ENCODE peak calls at places on chromosomes 7 and 10, in nine cellular contexts. M is GM23248; T is CD8-positive, alpha-beta T cell; J is spleen; B is adrenal gland; W is colonic mucosa; L is ascending aorta; U is left ventricle myocardium inferior; O is heart left ventricle. D is an unnamed sample. For H3K4me1, the result is how much of the 10 kb centered on the place peaks cover.

GRCh38 chr10:86486856-86487255 is 34.7 kb downstream of the WAPL start:
- DNase-seq in M (no peak), T (no peak), J (no peak), B (no peak), W (no peak), L (no peak), U (no peak), O (no peak), D (no peak)

GRCh38 chr7:52352019-52352418 is 683.4 kb upstream of the POM121L12 start:
- DNase-seq in M (no peak), T (no peak), J (no peak), B (no peak), W (no peak), L (no peak), U (no peak), O (no peak), D (no peak)

GRCh38 chr7:6556196-6556595 is 4.9 kb upstream of the GRID2IP start:
- DNase-seq in M (no peak), T (no peak), J (no peak), B (no peak), W (no peak), L (no peak), U (no peak), O (no peak), D (no peak)

GRCh38 chr10:75108684-75109458 is 2.6 kb upstream of the SAMD8 start:
- DNase-seq in M (peak), T (no peak), J (no peak), B (peak), W (no peak), L (no peak), U (no peak), O (peak), D (no peak)

GRCh38 chr10:61130366-61130765 is 186.4 kb upstream of the RHOBTB1 start:
- DNase-seq in M (no peak), T (no peak), J (no peak), B (no peak), W (no peak), L (no peak), U (no peak), O (no peak), D (no peak)

GRCh38 chr7:111266613-111267012 is 175.7 kb downstream of the LRRN3 start:
- DNase-seq in M (peak), T (no peak), J (no peak), B (no peak), W (no peak), L (no peak), U (no peak), O (no peak), D (no peak)

GRCh38 chr10:117718970-117719369 is 176.4 kb downstream of the EMX2 start:
- DNase-seq in M (no peak), T (no peak), J (no peak), B (no peak), W (no peak), L (no peak), U (no peak), O (no peak), D (no peak)

GRCh38 chr7:3510101-3511020 is 209.3 kb downstream of the SDK1 start:
- DNase-seq in M (no peak), T (no peak), J (no peak), B (no peak), W (no peak), L (no peak), U (no peak), O (no peak), D (no peak)

GRCh38 chr10:36349445-36350063 is 707.5 kb upstream of the FZD8 start:
- DNase-seq in M (peak), T (no peak), J (no peak), B (no peak), W (no peak), L (no peak), U (no peak), O (peak), D (no peak)

GRCh38 chr10:122567056-122567660 is 6.6 kb downstream of the DMBT1 start:
- DNase-seq in M (peak), T (no peak), J (peak), B (peak), W (no peak), L (no peak), U (no peak), O (no peak), D (no peak)

GRCh38 chr7:157263156-157263555 is 73.6 kb upstream of the DNAJB6 start:
- DNase-seq in M (no peak), T (no peak), J (no peak), B (no peak), W (no peak), L (no peak), U (no peak), O (no peak), D (no peak)

GRCh38 chr10:113897693-113898618 is 43.5 kb downstream of the NHLRC2 start:
- DNase-seq in M (no peak), T (no peak), J (no peak), B (no peak), W (no peak), L (no peak), U (peak), O (peak), D (no peak)

GRCh38 chr7:125061776-125062397 is 132.3 kb upstream of the POT1 start:
- DNase-seq in M (peak), T (no peak), J (no peak), B (no peak), W (no peak), L (no peak), U (no peak), O (no peak), D (no peak)

GRCh38 chr7:130974169-130974568 is 240.2 kb upstream of the KLF14 start:
- DNase-seq in M (no peak), T (no peak), J (no peak), B (no peak), W (no peak), L (no peak), U (no peak), O (no peak), D (no peak)

GRCh38 chr7:48350515-48350914 is 179.3 kb downstream of the ABCA13 start:
- DNase-seq in M (no peak), T (no peak), J (no peak), B (no peak), W (no peak), L (no peak), U (no peak), O (no peak), D (no peak)

GRCh38 chr7:42915356-42915755 is 3.5 kb upstream of the C7orf25 start:
- DNase-seq in M (peak), T (no peak), J (no peak), B (no peak), W (no peak), L (no peak), U (no peak), O (no peak), D (no peak)

GRCh38 chr7:4325732-4326131 is 356.4 kb upstream of the FOXK1 start:
- DNase-seq in M (no peak), T (no peak), J (no peak), B (no peak), W (no peak), L (no peak), U (no peak), O (no peak), D (peak)

GRCh38 chr10:63281967-63282366 is 148.8 kb downstream of the NRBF2 start:
- DNase-seq in M (no peak), T (no peak), J (no peak), B (no peak), W (no peak), L (no peak), U (no peak), O (no peak), D (no peak)

GRCh38 chr10:133302230-133302629 is 6.4 kb downstream of the TUBGCP2 start:
- DNase-seq in M (no peak), T (no peak), J (no peak), B (no peak), W (no peak), L (no peak), U (no peak), O (no peak), D (no peak)

GRCh38 chr10:5817322-5818047 is 4.3 kb upstream of the GDI2 start:
- DNase-seq in M (no peak), T (no peak), J (no peak), B (no peak), W (no peak), L (no peak), U (no peak), O (no peak), D (no peak)

GRCh38 chr10:51010977-51011376 is 63.3 kb upstream of the PRKG1 start:
- DNase-seq in M (peak), T (no peak), J (no peak), B (no peak), W (no peak), L (no peak), U (no peak), O (no peak), D (no peak)

GRCh38 chr10:22544325-22545068 is 169.9 kb downstream of the PIP4K2A start:
- DNase-seq in M (no peak), T (no peak), J (no peak), B (no peak), W (no peak), L (no peak), U (no peak), O (no peak), D (peak)

GRCh38 chr7:35676211-35676610 is 18.7 kb downstream of the HERPUD2 start:
- DNase-seq in M (no peak), T (no peak), J (no peak), B (no peak), W (no peak), L (no peak), U (no peak), O (no peak), D (no peak)

GRCh38 chr7:47474937-47475879 is 106.7 kb downstream of the TNS3 start:
- DNase-seq in M (peak), T (no peak), J (peak), B (peak), W (peak), L (peak), U (peak), O (peak), D (peak)

GRCh38 chr10:132096223-132096622 is 30.5 kb downstream of the JAKMIP3 start:
- DNase-seq in M (peak), T (no peak), J (no peak), B (peak), W (no peak), L (no peak), U (no peak), O (peak), D (no peak)

GRCh38 chr10:107433605-107434004 is 269.1 kb upstream of the SORCS1 start:
- DNase-seq in M (no peak), T (no peak), J (no peak), B (no peak), W (no peak), L (no peak), U (no peak), O (no peak), D (no peak)

GRCh38 chr7:39228946-39229345 is 251.2 kb downstream of the POU6F2 start:
- DNase-seq in M (peak), T (no peak), J (no peak), B (no peak), W (no peak), L (no peak), U (no peak), O (no peak), D (no peak)

GRCh38 chr10:3716093-3716492 is 68.9 kb downstream of the KLF6 start:
- DNase-seq in M (no peak), T (no peak), J (no peak), B (no peak), W (no peak), L (no peak), U (no peak), O (no peak), D (no peak)

GRCh38 chr7:81788241-81788640 is 18.4 kb upstream of the HGF start:
- DNase-seq in M (no peak), T (no peak), J (no peak), B (no peak), W (no peak), L (no peak), U (no peak), O (no peak), D (no peak)

GRCh38 chr7:101901661-101902491 is 84.5 kb downstream of the CUX1 start:
- DNase-seq in M (peak), T (no peak), J (peak), B (no peak), W (no peak), L (no peak), U (no peak), O (no peak), D (no peak)

GRCh38 chr10:33863347-33863746 is 528.9 kb upstream of the NRP1 start:
- DNase-seq in M (no peak), T (no peak), J (no peak), B (no peak), W (no peak), L (no peak), U (no peak), O (no peak), D (no peak)

GRCh38 chr7:81470084-81470723 is 299.6 kb downstream of the HGF start:
- DNase-seq in M (peak), T (no peak), J (no peak), B (peak), W (peak), L (no peak), U (peak), O (peak), D (peak)

DNA sequence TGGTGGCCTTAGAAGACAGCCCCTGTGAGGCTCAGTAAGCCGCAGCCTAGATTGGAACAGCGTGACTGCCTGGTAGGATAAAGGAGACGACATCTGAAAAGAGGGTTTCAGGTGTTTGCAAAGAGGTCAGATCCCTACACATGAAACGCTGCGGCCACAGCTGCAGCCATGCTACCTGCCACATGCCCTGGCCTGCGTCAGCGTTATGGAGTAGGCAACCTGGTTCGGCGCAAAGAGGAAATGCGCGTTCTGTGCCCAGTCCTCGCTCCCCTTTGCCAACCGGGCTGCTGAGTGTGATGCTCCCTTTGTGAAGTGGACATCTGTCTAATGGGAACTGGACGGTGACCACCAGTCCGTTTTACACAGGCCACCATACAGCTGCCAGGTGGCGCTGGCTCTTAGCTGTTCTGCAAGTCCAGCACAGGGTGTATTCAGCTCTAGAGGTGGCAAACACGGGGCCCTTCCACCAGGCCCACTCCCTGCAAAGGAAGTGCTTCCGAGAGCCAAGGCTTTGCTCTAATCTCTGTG is 160.3 kb downstream of the CELF2 start:
- DNase-seq in M (no peak), T (no peak), J (peak), B (no peak), W (no peak), L (no peak), U (peak), O (no peak), D (peak)
- H3K4me1 ChIP-seq in M (under half), T (half or more), J (half or more), B (under half), W (under half), L (under half), U (half or more), O (under half), D (half or more)

GRCh38 chr10:119308089-119308488 is 100.7 kb downstream of the GRK5 start:
- DNase-seq in M (no peak), T (no peak), J (no peak), B (no peak), W (no peak), L (no peak), U (no peak), O (no peak), D (no peak)
- H3K4me1 ChIP-seq in M (under half), T (under half), J (half or more), B (under half), W (under half), L (under half), U (half or more), O (under half), D (half or more)

DNA sequence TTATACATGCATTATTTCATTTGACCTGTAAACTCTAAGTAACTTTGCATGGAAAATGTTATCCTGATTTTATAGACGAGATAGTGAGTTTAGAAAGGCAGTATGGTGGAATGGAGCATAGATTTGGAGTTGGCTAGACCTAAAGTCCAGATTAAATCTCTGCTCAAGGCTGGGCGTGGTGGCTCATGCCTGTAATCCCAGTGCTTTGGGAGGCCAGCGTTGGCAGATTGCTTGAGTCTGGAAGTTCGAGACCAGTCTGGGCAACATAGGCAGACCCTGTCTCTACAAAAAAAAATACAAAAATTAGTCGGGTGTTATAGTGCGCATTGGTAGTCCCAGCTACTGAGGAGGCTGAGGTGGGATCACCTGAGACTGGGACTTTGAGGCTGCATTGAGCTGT is 9.4 kb downstream of the PTEN start:
- DNase-seq in M (no peak), T (no peak), J (no peak), B (no peak), W (no peak), L (no peak), U (no peak), O (no peak), D (no peak)
- H3K4me1 ChIP-seq in M (half or more), T (half or more), J (half or more), B (half or more), W (under half), L (under half), U (half or more), O (under half), D (half or more)

GRCh38 chr7:24825931-24826661 is 68.8 kb upstream of the GSDME start:
- DNase-seq in M (peak), T (no peak), J (no peak), B (no peak), W (peak), L (no peak), U (no peak), O (no peak), D (no peak)

GRCh38 chr7:24826662-24827020 is 69.4 kb upstream of the GSDME start:
- DNase-seq in M (no peak), T (no peak), J (no peak), B (no peak), W (no peak), L (no peak), U (no peak), O (no peak), D (no peak)

GRCh38 chr7:24827027-24827426 is 69.8 kb upstream of the GSDME start:
- DNase-seq in M (no peak), T (no peak), J (no peak), B (no peak), W (no peak), L (no peak), U (no peak), O (no peak), D (no peak)

GRCh38 chr7:24828871-24829661 is 71.8 kb upstream of the GSDME start:
- DNase-seq in M (no peak), T (no peak), J (no peak), B (no peak), W (no peak), L (no peak), U (no peak), O (no peak), D (no peak)

DNA sequence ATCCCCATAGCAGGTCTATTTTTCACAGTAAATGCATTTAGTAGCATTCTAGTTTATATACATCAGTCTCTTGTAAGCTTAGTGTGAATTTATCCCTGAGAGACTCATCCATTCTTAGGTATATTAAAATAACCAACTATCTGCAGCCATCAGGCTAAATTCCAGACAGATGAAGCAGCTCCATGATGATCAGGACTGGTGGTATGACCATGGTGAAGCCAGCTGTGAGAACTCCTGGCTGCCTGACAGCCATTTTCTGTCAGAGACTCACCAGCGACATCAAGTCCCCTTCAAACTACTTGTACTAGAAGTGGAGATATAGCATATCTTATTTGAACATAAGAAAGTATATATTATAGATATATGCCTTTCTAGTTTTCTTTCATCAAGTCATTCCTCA is 70.3 kb upstream of the GSDME start:
- DNase-seq in M (peak), T (no peak), J (no peak), B (no peak), W (no peak), L (no peak), U (no peak), O (no peak), D (no peak)
- H3K4me1 ChIP-seq in M (half or more), T (under half), J (under half), B (under half), W (under half), L (under half), U (half or more), O (under half), D (under half)

GRCh38 chr10:112813866-112814596 is 136.0 kb upstream of the TCF7L2 start:
- DNase-seq in M (no peak), T (no peak), J (no peak), B (no peak), W (no peak), L (no peak), U (no peak), O (no peak), D (no peak)
- H3K4me1 ChIP-seq in M (under half), T (under half), J (under half), B (under half), W (under half), L (under half), U (under half), O (under half), D (under half)

GRCh38 chr10:17406036-17406834 is 48.2 kb downstream of the ST8SIA6 start:
- DNase-seq in M (no peak), T (no peak), J (no peak), B (no peak), W (peak), L (no peak), U (no peak), O (no peak), D (no peak)

GRCh38 chr10:17410907-17411306 is 43.5 kb downstream of the ST8SIA6 start:
- DNase-seq in M (no peak), T (no peak), J (no peak), B (no peak), W (no peak), L (no peak), U (no peak), O (no peak), D (no peak)

GRCh38 chr10:17412323-17412722 is 42.1 kb downstream of the ST8SIA6 start:
- DNase-seq in M (no peak), T (no peak), J (no peak), B (no peak), W (no peak), L (no peak), U (no peak), O (no peak), D (no peak)

GRCh38 chr10:17407040-17407439 is 47.4 kb downstream of the ST8SIA6 start:
- DNase-seq in M (no peak), T (no peak), J (no peak), B (no peak), W (no peak), L (no peak), U (no peak), O (no peak), D (no peak)

GRCh38 chr10:17409170-17409733 is 45.1 kb downstream of the ST8SIA6 start:
- DNase-seq in M (peak), T (no peak), J (no peak), B (no peak), W (no peak), L (no peak), U (no peak), O (no peak), D (no peak)
- H3K4me1 ChIP-seq in M (under half), T (under half), J (under half), B (under half), W (under half), L (under half), U (under half), O (under half), D (under half)

DNA sequence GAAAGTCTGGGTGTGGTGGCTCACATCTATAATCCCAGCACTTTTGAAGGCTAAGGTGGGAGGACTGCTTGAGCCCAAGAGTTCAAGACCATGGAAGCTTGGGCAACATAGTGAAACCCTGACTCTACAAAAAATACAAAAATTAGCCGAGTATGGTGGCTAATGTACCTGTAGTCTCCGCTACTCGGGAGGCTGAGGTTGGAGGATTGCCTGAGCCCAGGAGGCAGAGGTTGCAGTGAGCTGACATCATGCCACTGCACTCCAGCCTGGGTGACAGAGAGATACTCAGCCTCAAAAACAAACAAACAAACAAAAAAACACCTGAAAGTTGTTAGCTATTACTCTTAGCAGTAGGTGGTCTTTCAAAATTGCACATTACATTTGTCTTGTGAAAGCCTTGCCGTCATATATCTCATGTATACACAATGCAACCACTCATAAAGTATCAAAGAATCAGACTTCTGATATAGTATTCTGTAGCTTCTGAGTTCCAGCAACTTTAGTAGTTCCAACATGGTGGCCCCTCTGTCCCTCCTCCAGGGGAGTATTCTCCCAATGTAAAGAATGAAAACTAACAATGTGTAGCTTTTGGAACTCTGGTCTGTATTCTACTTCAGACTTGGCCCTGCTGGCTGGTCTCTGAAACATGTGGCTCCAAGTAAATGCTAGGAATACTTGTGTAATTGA is 101.5 kb downstream of the ZNF92 start:
- DNase-seq in M (no peak), T (no peak), J (no peak), B (no peak), W (no peak), L (no peak), U (no peak), O (no peak), D (no peak)
- H3K4me1 ChIP-seq in M (under half), T (under half), J (under half), B (under half), W (under half), L (under half), U (under half), O (under half), D (under half)